ENCODE peak calls at places on chromosome 1, in eight cellular contexts. U is HFF-Myc; I is GM20000; A is SHP77; C is CD8-positive, alpha-beta memory T cell; M is left ventricle myocardium inferior; H is pancreas; F is MCF 10A. E is an unnamed sample.

GRCh38 chr1:225593414-225593813 is 59.5 kb downstream of the ENAH start:
- DNase-seq in A (no peak), M (no peak), F (no peak), C (no peak), H (no peak), I (no peak), U (no peak), E (no peak)

GRCh38 chr1:28915036-28915895 is 897 bp downstream of the EPB41 start:
- DNase-seq in M (no peak), I (peak), H (no peak), A (peak), U (no peak), C (peak), F (peak), E (peak)

GRCh38 chr1:243287128-243287470 is 31.3 kb downstream of the SDCCAG8 start:
- DNase-seq in H (no peak), C (no peak), I (no peak), A (no peak), F (no peak), M (no peak), U (no peak), E (no peak)

GRCh38 chr1:169105434-169106094 is 926 bp upstream of the ATP1B1 start:
- DNase-seq in F (peak), C (no peak), A (peak), U (no peak), M (peak), I (peak), H (peak), E (peak)

GRCh38 chr1:200147094-200147493 is 119.6 kb downstream of the NR5A2 start:
- DNase-seq in I (no peak), H (no peak), F (no peak), M (no peak), C (no peak), A (no peak), U (no peak), E (no peak)

GRCh38 chr1:221347706-221348105 is 394.2 kb downstream of the DUSP10 start:
- DNase-seq in H (no peak), U (no peak), I (no peak), C (no peak), M (no peak), A (no peak), F (no peak), E (peak)

GRCh38 chr1:32717503-32717902 is 14.9 kb upstream of the SYNC start:
- DNase-seq in F (no peak), M (no peak), C (no peak), H (no peak), U (no peak), A (no peak), I (no peak), E (no peak)

GRCh38 chr1:60621524-60621923 is 460.8 kb upstream of the NFIA start:
- DNase-seq in C (no peak), H (peak), I (no peak), F (no peak), M (no peak), U (no peak), A (no peak), E (peak)

GRCh38 chr1:98044766-98045165 is 123.9 kb upstream of the DPYD start:
- DNase-seq in H (no peak), U (no peak), A (no peak), F (no peak), M (no peak), C (no peak), I (no peak), E (no peak)

GRCh38 chr1:109304221-109304915 is 2.4 kb downstream of the MYBPHL start:
- DNase-seq in I (no peak), U (no peak), F (no peak), C (no peak), A (no peak), H (no peak), M (peak), E (no peak)

GRCh38 chr1:39081266-39082139 is 55.4 kb downstream of the NDUFS5 start:
- DNase-seq in H (no peak), F (no peak), M (peak), A (no peak), I (peak), C (peak), U (no peak), E (peak)

GRCh38 chr1:223269006-223269405 is 95.0 kb downstream of the SUSD4 start:
- DNase-seq in I (no peak), U (no peak), H (no peak), F (no peak), C (no peak), A (no peak), M (no peak), E (no peak)

GRCh38 chr1:193614817-193615216 is 428.4 kb upstream of the B3GALT2 start:
- DNase-seq in A (peak), U (peak), M (no peak), H (no peak), C (no peak), I (no peak), F (peak), E (peak)

GRCh38 chr1:63688302-63688701 is 85.5 kb upstream of the ROR1 start:
- DNase-seq in A (no peak), C (no peak), M (no peak), H (no peak), U (no peak), F (no peak), I (no peak), E (no peak)

GRCh38 chr1:108703939-108704338 is 8.8 kb upstream of the FNDC7 start:
- DNase-seq in I (no peak), H (no peak), C (peak), F (peak), M (no peak), U (no peak), A (no peak), E (no peak)

GRCh38 chr1:93601686-93602085 is 80.0 kb downstream of the BCAR3 start:
- DNase-seq in H (no peak), M (no peak), U (no peak), F (no peak), I (no peak), C (no peak), A (no peak), E (no peak)

GRCh38 chr1:213724640-213725536 is 262.9 kb upstream of the PROX1 start:
- DNase-seq in H (peak), C (no peak), I (no peak), F (peak), U (no peak), A (no peak), M (peak), E (no peak)